ENCODE peak calls at places on chromosomes 4 and X, in five cellular contexts. J, M, S, N and T are unnamed samples.
A peak's percentile ranks its signal among the peaks of the same experiment; 100 is the strongest.

GRCh38 chr4:92305878-92306520 is 2.2 kb downstream of the GRID2 start:
- DNase-seq in J (peak; percentile 5), M (no peak), S (peak; percentile 49), N (peak; percentile 79), T (no peak)

GRCh38 chr4:78954048-78954666 is 14.9 kb upstream of the PAQR3 start:
- DNase-seq in J (peak; percentile 34), M (peak; percentile 11), S (peak; percentile 23), N (no peak), T (peak; percentile 39)

GRCh38 chr4:148060264-148061138 is 328.6 kb downstream of the ARHGAP10 start:
- DNase-seq in J (no peak), M (no peak), S (no peak), N (no peak), T (no peak)

GRCh38 chrX:30343206-30343605 is 34.0 kb upstream of the NR0B1 start:
- DNase-seq in J (no peak), M (no peak), S (no peak), N (no peak), T (no peak)

GRCh38 chr4:93203708-93204107 is 624.8 kb upstream of the ATOH1 start:
- DNase-seq in J (peak; percentile 7), M (no peak), S (no peak), N (no peak), T (peak; percentile 73)

GRCh38 chr4:144809056-144809640 is 163.2 kb downstream of the HHIP start:
- DNase-seq in J (no peak), M (no peak), S (no peak), N (no peak), T (no peak)

GRCh38 chrX:107675823-107676555 is 47.7 kb downstream of the PRPS1 start:
- DNase-seq in J (peak; percentile 29), M (no peak), S (no peak), N (no peak), T (no peak)

GRCh38 chrX:37509349-37509748 is 62.1 kb upstream of the LANCL3 start:
- DNase-seq in J (no peak), M (no peak), S (no peak), N (no peak), T (peak; percentile 20)

GRCh38 chrX:572490-573124 is 58.0 kb upstream of the SHOX start:
- DNase-seq in J (no peak), M (peak; percentile 41), S (no peak), N (no peak), T (no peak)

GRCh38 chr4:168877779-168878491 is 132.1 kb downstream of the CBR4 start:
- DNase-seq in J (peak; percentile 57), M (peak; percentile 45), S (peak; percentile 77), N (peak; percentile 80), T (no peak)

GRCh38 chrX:111100191-111100590 is 4.2 kb downstream of the PAK3 start:
- DNase-seq in J (peak; percentile 45), M (peak; percentile 40), S (peak; percentile 46), N (no peak), T (peak; percentile 56)

GRCh38 chr4:79576480-79576803 is 168.4 kb upstream of the GK2 start:
- DNase-seq in J (no peak), M (peak; percentile 0), S (peak; percentile 12), N (no peak), T (peak; percentile 46)

GRCh38 chr4:173367946-173368345 is 2.8 kb upstream of the SAP30 start:
- DNase-seq in J (no peak), M (no peak), S (no peak), N (no peak), T (no peak)

GRCh38 chrX:72299891-72300630 is 5.7 kb downstream of the CITED1 start:
- DNase-seq in J (no peak), M (no peak), S (no peak), N (peak; percentile 18), T (no peak)

GRCh38 chr4:87219648-87220093 is 747 bp downstream of the KLHL8 start:
- DNase-seq in J (peak; percentile 50), M (peak; percentile 50), S (no peak), N (peak; percentile 85), T (peak; percentile 45)